ENCODE peak calls at places on chromosomes 6 and 20, in five cellular contexts. T is AG04449, S is fibroblast of lung, I is A673, Q is cardiac muscle cell. K is an unnamed sample.
A peak's percentile ranks its signal among the peaks of the same experiment; 100 is the strongest.

GRCh38 chr6:53960311-53960710 is 150.9 kb upstream of the MLIP start:
- DNase-seq in T (no peak), S (peak; percentile 41), I (no peak), Q (peak; percentile 35), K (no peak)

GRCh38 chr6:97687916-97688315 is 404.9 kb upstream of the MMS22L start:
- DNase-seq in T (no peak), S (no peak), I (no peak), Q (no peak), K (no peak)

GRCh38 chr20:38855356-38855755 is 49.9 kb downstream of the PPP1R16B start:
- DNase-seq in T (peak; percentile 1), S (no peak), I (no peak), Q (peak; percentile 8), K (no peak)

GRCh38 chr6:49849121-49849907 is 17.0 kb downstream of the CRISP1 start:
- DNase-seq in T (peak; percentile 10), S (peak; percentile 78), I (peak; percentile 83), Q (peak; percentile 67), K (peak; percentile 34)

GRCh38 chr6:33195304-33196022 is 3.2 kb upstream of the COL11A2 start:
- DNase-seq in T (no peak), S (no peak), I (no peak), Q (no peak), K (no peak)

GRCh38 chr20:63081831-63082230 is 75.1 kb upstream of the BHLHE23 start:
- DNase-seq in T (no peak), S (no peak), I (no peak), Q (no peak), K (no peak)

GRCh38 chr6:104326173-104327001 is 533.3 kb downstream of the HACE1 start:
- DNase-seq in T (no peak), S (peak; percentile 9), I (peak; percentile 65), Q (peak; percentile 88), K (no peak)

GRCh38 chr20:39910536-39910935 is 778.5 kb downstream of the MAFB start:
- DNase-seq in T (no peak), S (no peak), I (no peak), Q (no peak), K (no peak)

GRCh38 chr6:155301867-155302266 is 12.4 kb downstream of the TFB1M start:
- DNase-seq in T (peak; percentile 44), S (peak; percentile 40), I (peak; percentile 74), Q (peak; percentile 63), K (no peak)

GRCh38 chr20:45959956-45960630 is 11.9 kb downstream of the ZNF335 start:
- DNase-seq in T (no peak), S (no peak), I (no peak), Q (no peak), K (no peak)

GRCh38 chr6:37673436-37673835 is 24.2 kb downstream of the MDGA1 start:
- DNase-seq in T (no peak), S (no peak), I (no peak), Q (no peak), K (no peak)

GRCh38 chr6:164911873-164912580 is 397.4 kb downstream of the C6orf118 start:
- DNase-seq in T (no peak), S (no peak), I (no peak), Q (no peak), K (no peak)

GRCh38 chr20:58073945-58074920 is 154.2 kb downstream of the ANKRD60 start:
- DNase-seq in T (no peak), S (peak; percentile 1), I (no peak), Q (peak; percentile 65), K (no peak)

GRCh38 chr20:34705383-34706021 is 1.4 kb downstream of the TP53INP2 start:
- DNase-seq in T (no peak), S (peak; percentile 21), I (no peak), Q (peak; percentile 16), K (no peak)

GRCh38 chr6:63307581-63308246 is 12.1 kb downstream of the LGSN start:
- DNase-seq in T (no peak), S (peak; percentile 64), I (peak; percentile 59), Q (peak; percentile 67), K (no peak)

GRCh38 chr6:31462964-31463940 is 34.7 kb upstream of the MICB start:
- DNase-seq in T (no peak), S (peak; percentile 65), I (peak; percentile 71), Q (peak; percentile 88), K (peak; percentile 65)

GRCh38 chr20:15584507-15584906 is 988.7 kb downstream of the KIF16B start:
- DNase-seq in T (no peak), S (no peak), I (no peak), Q (no peak), K (no peak)

GRCh38 chr6:40308533-40309306 is 278.4 kb downstream of the LRFN2 start:
- DNase-seq in T (no peak), S (peak; percentile 36), I (peak; percentile 83), Q (peak; percentile 69), K (no peak)

GRCh38 chr6:25883991-25884390 is 9.9 kb upstream of the SLC17A3 start:
- DNase-seq in T (no peak), S (peak; percentile 84), I (no peak), Q (peak; percentile 93), K (no peak)

GRCh38 chr6:106077170-106077569 is 9.0 kb upstream of the PRDM1 start:
- DNase-seq in T (no peak), S (no peak), I (no peak), Q (no peak), K (no peak)

GRCh38 chr20:23533161-23533560 is 35.1 kb downstream of the CST9L start:
- DNase-seq in T (no peak), S (no peak), I (no peak), Q (no peak), K (no peak)

GRCh38 chr6:52603000-52603795 is 26.3 kb upstream of the TRAM2 start:
- DNase-seq in T (no peak), S (peak; percentile 71), I (peak; percentile 65), Q (peak; percentile 66), K (no peak)

GRCh38 chr6:42314571-42314950 is 96.9 kb upstream of the MRPS10 start:
- DNase-seq in T (no peak), S (no peak), I (no peak), Q (no peak), K (no peak)

GRCh38 chr6:3046295-3046694 is 22.0 kb upstream of the RIPK1 start:
- DNase-seq in T (no peak), S (peak; percentile 20), I (no peak), Q (no peak), K (no peak)

GRCh38 chr6:8131265-8131897 is 29.0 kb upstream of the EEF1E1 start:
- DNase-seq in T (no peak), S (peak; percentile 74), I (peak; percentile 89), Q (peak; percentile 76), K (peak; percentile 32)

GRCh38 chr6:138346302-138347195 is 31.2 kb upstream of the SMIM28 start:
- DNase-seq in T (no peak), S (no peak), I (no peak), Q (peak; percentile 51), K (no peak)

GRCh38 chr6:144710207-144710606 is 425.1 kb downstream of the UTRN start:
- DNase-seq in T (peak; percentile 69), S (peak; percentile 60), I (peak; percentile 12), Q (peak; percentile 73), K (no peak)

GRCh38 chr6:93964296-93964695 is 544.9 kb upstream of the EPHA7 start:
- DNase-seq in T (no peak), S (no peak), I (no peak), Q (no peak), K (peak; percentile 62)

DNA sequence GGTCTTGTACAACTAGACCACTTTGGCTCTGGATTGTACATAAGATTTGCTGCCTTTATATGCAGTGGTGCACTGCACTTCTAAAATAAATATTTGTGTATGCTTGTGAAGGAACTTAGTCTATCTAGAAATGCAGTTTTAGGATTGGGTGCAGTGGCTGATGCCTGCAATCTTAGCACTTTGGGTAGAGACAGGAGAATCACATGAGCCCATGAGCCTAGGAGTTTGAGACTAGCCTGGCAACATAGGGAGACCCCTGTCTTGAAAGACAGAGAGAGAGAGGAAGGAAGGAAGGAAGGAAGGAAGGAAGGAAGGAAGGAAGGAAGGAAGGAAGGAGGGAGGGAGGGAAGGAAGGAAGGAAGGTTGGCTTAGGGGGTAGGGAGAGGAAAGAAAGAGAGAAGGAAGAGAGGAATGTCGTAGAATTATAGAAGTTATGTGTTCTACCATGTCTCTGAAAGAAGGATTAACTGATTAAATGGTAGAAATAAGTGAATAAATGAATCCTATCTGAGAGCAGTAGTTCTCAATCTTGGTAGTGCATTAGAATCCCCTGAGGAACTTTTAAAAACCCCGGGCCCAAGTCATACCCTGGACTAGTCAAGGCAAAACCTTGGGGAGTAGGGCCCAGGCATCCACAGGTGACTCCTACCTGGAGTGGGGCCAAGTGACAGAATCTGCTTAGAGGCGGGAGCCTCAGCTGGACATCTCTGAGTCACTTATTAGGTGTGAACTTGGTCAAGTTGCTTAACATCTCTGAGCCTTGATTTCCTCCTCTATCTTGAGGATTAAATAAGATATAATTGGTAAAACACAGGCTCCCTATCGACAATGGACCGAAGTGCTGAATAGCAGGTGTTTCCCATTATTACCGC is 130.3 kb downstream of the ZNF217 start:
- DNase-seq in T (no peak), S (no peak), I (peak; percentile 77), Q (no peak), K (no peak)
- H3K4me3 ChIP-seq in T (no peak overlapping the region), S (no peak overlapping the region), I (no peak overlapping the region), Q (no peak overlapping the region), K (no peak overlapping the region)

GRCh38 chr6:134171517-134171916 is 119.1 kb upstream of the SLC2A12 start:
- DNase-seq in T (no peak), S (peak; percentile 18), I (no peak), Q (peak; percentile 56), K (no peak)
- H3K4me3 ChIP-seq in T (peak overlapping the region; percentile 90), S (peak overlapping the region; percentile 11), I (peak overlapping the region; percentile 20), Q (no peak overlapping the region), K (no peak overlapping the region)

GRCh38 chr6:11427091-11427739 is 110.3 kb upstream of the TMEM170B start:
- DNase-seq in T (no peak), S (no peak), I (no peak), Q (no peak), K (no peak)

GRCh38 chr6:11428895-11429294 is 108.7 kb upstream of the TMEM170B start:
- DNase-seq in T (peak; percentile 63), S (peak; percentile 74), I (no peak), Q (peak; percentile 77), K (no peak)

GRCh38 chr6:11426571-11426970 is 111.0 kb upstream of the TMEM170B start:
- DNase-seq in T (no peak), S (no peak), I (no peak), Q (no peak), K (no peak)

GRCh38 chr6:11428351-11428750 is 109.2 kb upstream of the TMEM170B start:
- DNase-seq in T (no peak), S (no peak), I (no peak), Q (no peak), K (peak; percentile 38)

GRCh38 chr6:11427827-11428245 is 109.7 kb upstream of the TMEM170B start:
- DNase-seq in T (no peak), S (no peak), I (no peak), Q (no peak), K (no peak)
- H3K4me3 ChIP-seq in T (no peak overlapping the region), S (no peak overlapping the region), I (no peak overlapping the region), Q (no peak overlapping the region), K (no peak overlapping the region)

GRCh38 chr6:129670634-129671033 is 39.3 kb downstream of the ARHGAP18 start:
- DNase-seq in T (no peak), S (no peak), I (no peak), Q (no peak), K (no peak)

GRCh38 chr6:129672883-129673631 is 36.9 kb downstream of the ARHGAP18 start:
- DNase-seq in T (no peak), S (peak; percentile 79), I (peak; percentile 78), Q (peak; percentile 75), K (no peak)

GRCh38 chr6:129672345-129672691 is 37.7 kb downstream of the ARHGAP18 start:
- DNase-seq in T (no peak), S (no peak), I (no peak), Q (peak; percentile 48), K (no peak)

GRCh38 chr6:129673758-129674157 is 36.2 kb downstream of the ARHGAP18 start:
- DNase-seq in T (no peak), S (no peak), I (peak; percentile 38), Q (peak; percentile 21), K (no peak)

GRCh38 chr6:129671442-129672344 is 38.3 kb downstream of the ARHGAP18 start:
- DNase-seq in T (no peak), S (no peak), I (peak; percentile 53), Q (peak; percentile 45), K (no peak)
- H3K4me3 ChIP-seq in T (no peak overlapping the region), S (no peak overlapping the region), I (no peak overlapping the region), Q (no peak overlapping the region), K (no peak overlapping the region)